ENCODE peak calls at places on chromosomes 13 and 19, in seven cellular contexts. R is Panc1, J is tibial artery, L is tibial nerve, C is AG04450, N is upper lobe of left lung, U is right cardiac atrium. E is an unnamed sample.

GRCh38 chr19:56217039-56217949 is 15.2 kb downstream of the ZSCAN5C start:
- DNase-seq in R (no peak), J (peak), L (no peak), C (no peak), N (no peak), U (peak), E (no peak)

GRCh38 chr19:876089-876488 is 16.6 kb downstream of the CFD start:
- DNase-seq in R (no peak), J (no peak), L (no peak), C (no peak), N (no peak), U (no peak), E (no peak)

GRCh38 chr13:100098445-100099116 is 9.7 kb downstream of the PCCA start:
- DNase-seq in R (no peak), J (no peak), L (no peak), C (no peak), N (no peak), U (no peak), E (no peak)

GRCh38 chr19:2986951-2987491 is 9.7 kb downstream of the TLE6 start:
- DNase-seq in R (no peak), J (no peak), L (no peak), C (no peak), N (no peak), U (peak), E (no peak)

GRCh38 chr13:90416519-90416918 is 931.0 kb upstream of the MIR17HG start:
- DNase-seq in R (no peak), J (no peak), L (peak), C (no peak), N (no peak), U (no peak), E (no peak)

GRCh38 chr19:35318679-35319448 is 10.1 kb upstream of the CD22 start:
- DNase-seq in R (peak), J (peak), L (peak), C (no peak), N (peak), U (peak), E (peak)

GRCh38 chr19:33458171-33458633 is 63.4 kb downstream of the PEPD start:
- DNase-seq in R (no peak), J (no peak), L (no peak), C (no peak), N (peak), U (no peak), E (no peak)

GRCh38 chr13:63198076-63198475 is 1782.4 kb upstream of the PCDH20 start:
- DNase-seq in R (no peak), J (no peak), L (no peak), C (no peak), N (peak), U (no peak), E (no peak)

GRCh38 chr19:3976495-3977241 is 5.8 kb upstream of the DAPK3 start:
- DNase-seq in R (no peak), J (peak), L (no peak), C (no peak), N (no peak), U (no peak), E (no peak)

GRCh38 chr13:99459101-99459500 is 42.2 kb upstream of the TM9SF2 start:
- DNase-seq in R (no peak), J (no peak), L (no peak), C (no peak), N (no peak), U (no peak), E (no peak)

GRCh38 chr13:31835932-31836331 is 96.6 kb downstream of the RXFP2 start:
- DNase-seq in R (no peak), J (no peak), L (no peak), C (peak), N (no peak), U (no peak), E (no peak)

GRCh38 chr13:46668302-46668720 is 115.3 kb downstream of the LRCH1 start:
- DNase-seq in R (no peak), J (peak), L (peak), C (peak), N (peak), U (peak), E (no peak)

GRCh38 chr13:32318072-32318471 is 2.8 kb downstream of the BRCA2 start:
- DNase-seq in R (no peak), J (no peak), L (no peak), C (no peak), N (no peak), U (no peak), E (no peak)

GRCh38 chr19:35596366-35596999 is 10.5 kb downstream of the PMIS2 start:
- DNase-seq in R (no peak), J (no peak), L (no peak), C (no peak), N (no peak), U (no peak), E (no peak)

GRCh38 chr19:57572415-57572947 is 6.2 kb downstream of the ZNF416 start:
- DNase-seq in R (no peak), J (no peak), L (no peak), C (no peak), N (no peak), U (no peak), E (no peak)

GRCh38 chr19:5977222-5977784 is 637 bp downstream of the RANBP3 start:
- DNase-seq in R (no peak), J (no peak), L (no peak), C (no peak), N (no peak), U (no peak), E (no peak)

GRCh38 chr13:112441779-112442310 is 65.7 kb downstream of the SPACA7 start:
- DNase-seq in R (no peak), J (no peak), L (no peak), C (no peak), N (peak), U (no peak), E (no peak)

GRCh38 chr13:50326746-50327145 is 311.5 kb downstream of the KCNRG start:
- DNase-seq in R (no peak), J (no peak), L (no peak), C (no peak), N (no peak), U (no peak), E (no peak)

GRCh38 chr19:4183967-4184717 is 1.7 kb downstream of the ANKRD24 start:
- DNase-seq in R (no peak), J (no peak), L (no peak), C (no peak), N (no peak), U (no peak), E (peak)

GRCh38 chr19:34236035-34236793 is 18.1 kb upstream of the GARRE1 start:
- DNase-seq in R (no peak), J (no peak), L (no peak), C (peak), N (no peak), U (no peak), E (no peak)

GRCh38 chr19:35063940-35064818 is 22.7 kb downstream of the HPN start:
- DNase-seq in R (peak), J (no peak), L (no peak), C (no peak), N (no peak), U (no peak), E (no peak)

GRCh38 chr13:21232599-21232998 is 56.1 kb downstream of the MRPL57 start:
- DNase-seq in R (no peak), J (no peak), L (no peak), C (no peak), N (no peak), U (no peak), E (no peak)

GRCh38 chr13:44474122-44474910 is 100.7 kb downstream of the SERP2 start:
- DNase-seq in R (no peak), J (no peak), L (no peak), C (no peak), N (no peak), U (no peak), E (no peak)

GRCh38 chr19:48490980-48491792 is 20.4 kb downstream of the LMTK3 start:
- DNase-seq in R (no peak), J (no peak), L (no peak), C (no peak), N (peak), U (no peak), E (no peak)

GRCh38 chr19:58227964-58228583 is 640 bp upstream of the ZNF544 start:
- DNase-seq in R (no peak), J (no peak), L (no peak), C (no peak), N (peak), U (no peak), E (no peak)

GRCh38 chr19:58357798-58358145 is 4.5 kb upstream of the A1BG start:
- DNase-seq in R (no peak), J (no peak), L (no peak), C (no peak), N (no peak), U (no peak), E (no peak)

GRCh38 chr19:18998276-18998675 is 35.0 kb downstream of the SUGP2 start:
- DNase-seq in R (no peak), J (no peak), L (no peak), C (no peak), N (no peak), U (no peak), E (no peak)

GRCh38 chr19:33868821-33869412 is 72.2 kb downstream of the KCTD15 start:
- DNase-seq in R (no peak), J (no peak), L (no peak), C (no peak), N (no peak), U (peak), E (no peak)

GRCh38 chr13:69935043-69935442 is 172.6 kb upstream of the ATXN8OS start:
- DNase-seq in R (no peak), J (no peak), L (no peak), C (no peak), N (no peak), U (no peak), E (no peak)

GRCh38 chr13:109743706-109744453 is 42.5 kb downstream of the IRS2 start:
- DNase-seq in R (no peak), J (no peak), L (no peak), C (peak), N (no peak), U (no peak), E (no peak)

GRCh38 chr19:1429750-1430149 is 8.4 kb upstream of the RPS15 start:
- DNase-seq in R (no peak), J (no peak), L (no peak), C (no peak), N (no peak), U (no peak), E (no peak)

GRCh38 chr13:39581177-39581576 is 21.8 kb downstream of the LHFPL6 start:
- DNase-seq in R (no peak), J (no peak), L (no peak), C (no peak), N (no peak), U (no peak), E (no peak)

GRCh38 chr19:30649934-30650614 is 277.9 kb downstream of the ZNF536 start:
- DNase-seq in R (peak), J (no peak), L (peak), C (no peak), N (no peak), U (no peak), E (no peak)

GRCh38 chr19:18128044-18128443 is 24.9 kb upstream of the PIK3R2 start:
- DNase-seq in R (no peak), J (no peak), L (no peak), C (no peak), N (peak), U (no peak), E (no peak)

GRCh38 chr19:18274303-18274775 is at the start of gene IQCN:
- DNase-seq in R (no peak), J (peak), L (no peak), C (no peak), N (no peak), U (no peak), E (no peak)

DNA sequence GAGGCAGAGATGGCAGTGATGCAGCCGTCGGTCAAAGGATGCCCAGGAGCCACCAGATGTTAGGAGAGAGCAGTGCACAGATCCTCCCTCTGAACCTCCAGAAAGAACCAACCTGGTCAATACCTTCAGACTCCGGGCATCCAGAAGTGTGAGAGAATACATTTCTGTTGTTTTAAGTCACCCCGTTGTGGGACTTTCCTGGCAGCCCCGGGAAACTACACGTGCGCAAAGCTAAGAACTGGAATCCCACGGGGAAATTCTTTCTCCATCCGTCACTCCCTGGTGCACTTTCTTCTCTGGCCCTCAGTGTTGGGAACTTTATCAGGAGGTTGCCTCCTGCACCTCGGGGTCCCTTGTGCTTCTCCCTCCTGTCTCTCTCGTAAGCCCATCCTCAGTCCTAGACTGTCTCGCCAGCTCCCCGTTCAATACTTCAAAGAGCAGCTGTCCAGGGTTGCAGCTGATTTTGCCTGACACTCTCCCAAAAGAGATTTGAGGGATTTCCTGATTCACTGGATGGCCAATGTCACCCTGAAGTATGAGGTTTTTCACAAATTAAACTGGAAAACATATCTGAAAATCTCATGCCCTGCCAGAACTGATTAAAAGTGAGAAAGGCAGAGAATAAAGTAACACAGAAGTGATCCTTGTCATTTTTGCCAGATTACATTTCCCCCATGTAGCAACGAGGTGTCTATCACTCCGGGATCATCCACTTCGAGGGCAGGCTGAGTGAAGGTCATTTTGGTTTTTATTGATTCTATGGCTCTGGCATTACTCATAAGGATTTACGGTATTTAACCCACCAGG is 136.8 kb downstream of the DCT start:
- DNase-seq in R (no peak), J (no peak), L (no peak), C (no peak), N (no peak), U (no peak), E (no peak)
- H3K27ac ChIP-seq in R (no peak), J (peak), L (no peak), C (no peak), N (no peak), U (no peak), E (no peak)

DNA sequence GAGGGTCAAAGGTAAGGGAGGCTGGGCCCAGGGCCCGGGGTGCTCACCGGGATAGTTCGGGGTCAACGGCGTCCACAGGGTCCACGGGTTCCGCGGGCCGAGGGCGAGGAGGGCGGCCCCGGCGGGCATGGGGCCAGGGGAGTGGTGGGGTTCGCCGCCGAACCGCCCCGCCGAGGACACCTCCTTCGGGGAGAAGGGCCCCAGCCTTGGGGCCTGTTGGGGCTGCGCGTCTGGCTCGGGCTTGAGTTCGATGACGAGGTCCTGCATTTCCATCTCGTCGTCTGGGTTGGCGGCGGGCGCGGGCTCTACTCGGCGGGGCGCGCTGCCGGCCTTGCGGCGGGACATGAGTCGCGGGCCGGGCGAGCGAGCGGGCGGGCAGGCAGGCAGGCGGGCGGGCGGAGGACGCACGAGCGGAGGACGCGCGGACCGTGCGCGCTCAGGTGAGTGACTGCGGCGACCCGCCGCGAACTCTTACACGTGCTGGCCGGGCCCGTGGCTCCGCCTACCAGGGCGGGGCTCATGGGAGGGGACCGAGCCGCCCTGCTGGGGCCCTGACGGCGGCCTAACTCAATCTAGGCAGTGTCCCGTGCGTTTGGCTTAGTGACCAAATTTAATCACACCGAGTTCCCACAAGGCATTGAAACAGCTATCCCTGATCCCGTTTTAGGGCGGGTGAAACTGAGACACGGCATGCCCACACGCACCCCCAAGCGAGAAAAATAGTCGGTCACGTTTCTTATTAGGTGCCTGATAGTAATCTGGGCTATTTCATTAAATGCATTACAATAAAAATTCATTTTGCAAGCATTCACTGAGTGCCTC is at the start of gene ZNF296:
- DNase-seq in R (no peak), J (peak), L (peak), C (no peak), N (peak), U (peak), E (no peak)
- H3K27ac ChIP-seq in R (peak), J (peak), L (peak), C (no peak), N (peak), U (no peak), E (peak)

GRCh38 chr19:39119830-39120229 is 5.8 kb upstream of the PAK4 start:
- DNase-seq in R (no peak), J (no peak), L (no peak), C (no peak), N (no peak), U (no peak), E (no peak)
- H3K27ac ChIP-seq in R (no peak), J (no peak), L (no peak), C (no peak), N (no peak), U (no peak), E (no peak)

GRCh38 chr19:40960780-40961179 is 30.3 kb upstream of the CYP2B6 start:
- DNase-seq in R (no peak), J (no peak), L (no peak), C (no peak), N (no peak), U (no peak), E (no peak)
- H3K27ac ChIP-seq in R (peak), J (no peak), L (no peak), C (no peak), N (no peak), U (no peak), E (no peak)

GRCh38 chr19:10521461-10522216 is 4.4 kb upstream of the S1PR5 start:
- DNase-seq in R (no peak), J (no peak), L (no peak), C (no peak), N (no peak), U (no peak), E (no peak)
- H3K27ac ChIP-seq in R (no peak), J (no peak), L (no peak), C (no peak), N (no peak), U (no peak), E (no peak)

GRCh38 chr13:111120913-111121312 is 5.8 kb downstream of the ARHGEF7 start:
- DNase-seq in R (no peak), J (no peak), L (no peak), C (no peak), N (no peak), U (no peak), E (no peak)
- H3K27ac ChIP-seq in R (no peak), J (peak), L (no peak), C (no peak), N (no peak), U (no peak), E (no peak)

GRCh38 chr13:30696278-30697176 is 38.8 kb upstream of the ALOX5AP start:
- DNase-seq in R (no peak), J (peak), L (no peak), C (no peak), N (peak), U (peak), E (peak)

GRCh38 chr13:30698023-30698422 is 37.3 kb upstream of the ALOX5AP start:
- DNase-seq in R (no peak), J (no peak), L (no peak), C (peak), N (no peak), U (no peak), E (no peak)

GRCh38 chr13:30698488-30699005 is 36.8 kb upstream of the ALOX5AP start:
- DNase-seq in R (no peak), J (no peak), L (no peak), C (no peak), N (no peak), U (no peak), E (no peak)

GRCh38 chr13:30700364-30700763 is 35.0 kb upstream of the ALOX5AP start:
- DNase-seq in R (no peak), J (no peak), L (no peak), C (no peak), N (no peak), U (no peak), E (no peak)

GRCh38 chr13:30697177-30697953 is 38.0 kb upstream of the ALOX5AP start:
- DNase-seq in R (no peak), J (no peak), L (no peak), C (no peak), N (no peak), U (no peak), E (no peak)
- H3K27ac ChIP-seq in R (no peak), J (peak), L (no peak), C (peak), N (peak), U (peak), E (no peak)